ENCODE peak calls at places on chromosome 1, in four cellular contexts. M is mesenchymal stem cell, C is foreskin fibroblast, G is left cardiac atrium. H is an unnamed sample.

GRCh38 chr1:161989801-161990200 is 33.9 kb downstream of the OLFML2B start:
- DNase-seq in M (no peak), G (no peak), C (no peak), H (no peak)

GRCh38 chr1:25030674-25031589 is 100.9 kb upstream of the RUNX3 start:
- DNase-seq in G (no peak), C (no peak), M (no peak), H (no peak)

GRCh38 chr1:88763649-88764406 is 79.8 kb downstream of the PKN2 start:
- DNase-seq in G (no peak), M (peak), C (peak), H (no peak)

GRCh38 chr1:205602118-205602517 is 29.7 kb downstream of the ELK4 start:
- DNase-seq in G (no peak), M (no peak), C (no peak), H (peak)

GRCh38 chr1:39434797-39435395 is 56.5 kb upstream of the BMP8A start:
- DNase-seq in M (peak), C (no peak), G (no peak), H (no peak)

GRCh38 chr1:145972580-145972979 is 8.1 kb downstream of the POLR3GL start:
- DNase-seq in M (no peak), G (no peak), C (no peak), H (no peak)

GRCh38 chr1:194598098-194598497 is 1411.7 kb upstream of the B3GALT2 start:
- DNase-seq in M (no peak), C (no peak), G (no peak), H (no peak)

GRCh38 chr1:145826030-145826429 is 2.0 kb downstream of the POLR3C start:
- DNase-seq in M (no peak), G (no peak), C (no peak), H (peak)

GRCh38 chr1:15836772-15837669 is 10.5 kb upstream of the SPEN start:
- DNase-seq in C (no peak), G (peak), M (no peak), H (peak)

GRCh38 chr1:26986658-26987057 is 6.8 kb upstream of the TRNP1 start:
- DNase-seq in M (no peak), G (no peak), C (no peak), H (no peak)

GRCh38 chr1:208524376-208524775 is 280.2 kb upstream of the PLXNA2 start:
- DNase-seq in M (no peak), G (no peak), C (no peak), H (no peak)

H was measured in dermis blood vessel endothelial cell.